ENCODE peak calls at places on chromosomes 11 and 22, in four cellular contexts. O is stimulated activated CD4-positive, alpha-beta T cell treated with anti-CD3 and anti-CD28 coated beads, Interleukin-4, amount 100 ng/mL, for 4 hours; M is activated naive CD8-positive, alpha-beta T cell treated with anti-CD3 and anti-CD28 coated beads, Interleukin-2, amount 10 ng/mL, durations not matched to agents 7 days and 5 days; R is GM12891. L is an unnamed sample.

GRCh38 chr22:49210606-49211005 is 617.1 kb downstream of the BRD1 start:
- DNase-seq in O (no peak), M (no peak), R (no peak), L (no peak)

GRCh38 chr11:77205467-77206263 is 77.6 kb downstream of the MYO7A start:
- DNase-seq in O (no peak), M (peak), R (peak), L (no peak)

GRCh38 chr11:65539401-65540289 is 14.8 kb downstream of the SCYL1 start:
- DNase-seq in O (no peak), M (no peak), R (peak), L (no peak)

GRCh38 chr22:36065775-36066544 is 37.3 kb upstream of the RBFOX2 start:
- DNase-seq in O (peak), M (peak), R (peak), L (no peak)

GRCh38 chr11:61961570-61962212 is 5.7 kb downstream of the FTH1 start:
- DNase-seq in O (no peak), M (no peak), R (no peak), L (no peak)

GRCh38 chr11:8384199-8384821 is 120.6 kb upstream of the LMO1 start:
- DNase-seq in O (no peak), M (no peak), R (no peak), L (peak)

GRCh38 chr11:47396049-47396320 is 12.4 kb upstream of the SLC39A13 start:
- DNase-seq in O (no peak), M (no peak), R (no peak), L (no peak)

GRCh38 chr11:64489831-64490441 is 101.1 kb upstream of the SLC22A12 start:
- DNase-seq in O (peak), M (peak), R (peak), L (no peak)

GRCh38 chr22:49929553-49929979 is 11.1 kb downstream of the CRELD2 start:
- DNase-seq in O (peak), M (peak), R (peak), L (no peak)

GRCh38 chr11:10302744-10303557 is 1.9 kb upstream of the ADM start:
- DNase-seq in O (peak), M (peak), R (no peak), L (no peak)

GRCh38 chr11:116701876-116702275 is 70.9 kb downstream of the BUD13 start:
- DNase-seq in O (no peak), M (no peak), R (no peak), L (no peak)

GRCh38 chr11:106271686-106272085 is 194.2 kb downstream of the AASDHPPT start:
- DNase-seq in O (no peak), M (no peak), R (no peak), L (no peak)

GRCh38 chr11:109998921-109999320 is 94.3 kb upstream of the ZC3H12C start:
- DNase-seq in O (no peak), M (no peak), R (no peak), L (no peak)

GRCh38 chr22:28716686-28717085 is 24.9 kb downstream of the CHEK2 start:
- DNase-seq in O (no peak), M (no peak), R (no peak), L (no peak)

GRCh38 chr11:14974723-14975587 is 2.8 kb upstream of the CALCA start:
- DNase-seq in O (peak), M (peak), R (no peak), L (no peak)

GRCh38 chr22:19756288-19757128 is 4.1 kb upstream of the TBX1 start:
- DNase-seq in O (peak), M (peak), R (peak), L (no peak)

GRCh38 chr22:23222875-23223565 is 42.7 kb downstream of the BCR start:
- DNase-seq in O (no peak), M (no peak), R (no peak), L (no peak)

GRCh38 chr11:18780896-18781295 is 10.7 kb downstream of the PTPN5 start:
- DNase-seq in O (no peak), M (no peak), R (no peak), L (no peak)

GRCh38 chr11:8262552-8263108 is 1.0 kb downstream of the LMO1 start:
- DNase-seq in O (no peak), M (peak), R (peak), L (no peak)

GRCh38 chr11:85182437-85183109 is 444.6 kb downstream of the DLG2 start:
- DNase-seq in O (no peak), M (no peak), R (peak), L (no peak)

GRCh38 chr11:59756845-59757244 is 1.7 kb downstream of the STX3 start:
- DNase-seq in O (no peak), M (no peak), R (peak), L (no peak)

GRCh38 chr22:21681566-21682370 is 16.0 kb downstream of the PPIL2 start:
- DNase-seq in O (peak), M (no peak), R (no peak), L (no peak)

GRCh38 chr11:115659061-115659963 is 155.1 kb upstream of the CADM1 start:
- DNase-seq in O (no peak), M (peak), R (no peak), L (no peak)

GRCh38 chr11:20351870-20352269 is 11.6 kb upstream of the HTATIP2 start:
- DNase-seq in O (no peak), M (no peak), R (no peak), L (no peak)

GRCh38 chr11:85748455-85748891 is 62.5 kb downstream of the SYTL2 start:
- DNase-seq in O (no peak), M (no peak), R (no peak), L (no peak)